ENCODE peak calls at places on chromosomes 1 and 21, in five cellular contexts. H is gastrocnemius medialis, O is psoas muscle, X is right lobe of liver, T is SK-N-MC. Q is an unnamed sample.
A peak's percentile ranks its signal among the peaks of the same experiment; 100 is the strongest.

GRCh38 chr1:219741011-219741859 is 128.3 kb upstream of the ZC3H11B start:
- DNase-seq in H (no peak), O (no peak), X (no peak), T (no peak), Q (no peak)

GRCh38 chr1:19811206-19811851 is 3.8 kb downstream of the RNF186 start:
- DNase-seq in H (no peak), O (peak; percentile 43), X (peak; percentile 74), T (no peak), Q (no peak)

GRCh38 chr1:44590475-44590874 is 83.8 kb downstream of the TMEM53 start:
- DNase-seq in H (no peak), O (no peak), X (peak; percentile 9), T (no peak), Q (no peak)

GRCh38 chr1:160827418-160827817 is 31.4 kb downstream of the LY9 start:
- DNase-seq in H (no peak), O (no peak), X (no peak), T (no peak), Q (peak; percentile 24)

GRCh38 chr1:234957330-234958065 is 171.1 kb downstream of the TOMM20 start:
- DNase-seq in H (no peak), O (no peak), X (peak; percentile 86), T (no peak), Q (no peak)

GRCh38 chr21:38208118-38208517 is 48.7 kb upstream of the KCNJ15 start:
- DNase-seq in H (no peak), O (no peak), X (no peak), T (no peak), Q (no peak)

GRCh38 chr1:17958704-17959103 is 148.9 kb upstream of the IGSF21 start:
- DNase-seq in H (no peak), O (no peak), X (no peak), T (no peak), Q (no peak)

GRCh38 chr1:60891315-60891714 is 191.0 kb upstream of the NFIA start:
- DNase-seq in H (no peak), O (no peak), X (no peak), T (no peak), Q (no peak)

GRCh38 chr1:11845641-11846335 is 1.8 kb downstream of the NPPA start:
- DNase-seq in H (no peak), O (no peak), X (no peak), T (no peak), Q (no peak)

GRCh38 chr21:42992943-42993712 is 18.8 kb downstream of the PKNOX1 start:
- DNase-seq in H (no peak), O (no peak), X (no peak), T (no peak), Q (no peak)

GRCh38 chr1:62508187-62508758 is 71.4 kb downstream of the USP1 start:
- DNase-seq in H (no peak), O (no peak), X (no peak), T (peak; percentile 56), Q (no peak)

GRCh38 chr1:57461405-57461804 is 37.5 kb upstream of the DAB1 start:
- DNase-seq in H (no peak), O (no peak), X (no peak), T (no peak), Q (no peak)

GRCh38 chr1:89810302-89810701 is 10.5 kb upstream of the LRRC8D start:
- DNase-seq in H (no peak), O (no peak), X (no peak), T (no peak), Q (no peak)

GRCh38 chr1:98700228-98700627 is 38.7 kb downstream of the SNX7 start:
- DNase-seq in H (no peak), O (no peak), X (no peak), T (no peak), Q (no peak)

GRCh38 chr1:234114648-234115307 is 210.3 kb downstream of the SLC35F3 start:
- DNase-seq in H (no peak), O (no peak), X (no peak), T (peak; percentile 58), Q (no peak)

GRCh38 chr1:64150266-64150665 is 53.2 kb upstream of the UBE2U start:
- DNase-seq in H (no peak), O (no peak), X (no peak), T (no peak), Q (no peak)

GRCh38 chr1:14945132-14946010 is 208.2 kb upstream of the TMEM51 start:
- DNase-seq in H (no peak), O (peak; percentile 60), X (no peak), T (no peak), Q (no peak)

GRCh38 chr1:40620150-40620549 is 45.3 kb downstream of the RIMS3 start:
- DNase-seq in H (no peak), O (no peak), X (no peak), T (no peak), Q (no peak)

GRCh38 chr1:26529655-26530539 is at the start of gene RPS6KA1:
- DNase-seq in H (peak; percentile 20), O (peak; percentile 47), X (peak; percentile 77), T (no peak), Q (no peak)

GRCh38 chr1:35924838-35925237 is 6.1 kb upstream of the AGO3 start:
- DNase-seq in H (no peak), O (no peak), X (no peak), T (no peak), Q (no peak)

GRCh38 chr1:96978867-96979266 is 257.3 kb downstream of the PTBP2 start:
- DNase-seq in H (no peak), O (no peak), X (no peak), T (no peak), Q (no peak)

GRCh38 chr1:94672934-94673333 is 131.4 kb upstream of the F3 start:
- DNase-seq in H (no peak), O (no peak), X (no peak), T (no peak), Q (no peak)

GRCh38 chr1:5950201-5950895 is 41.9 kb downstream of the NPHP4 start:
- DNase-seq in H (no peak), O (peak; percentile 1), X (no peak), T (no peak), Q (peak; percentile 11)

GRCh38 chr1:81155131-81155530 is 645.6 kb upstream of the ADGRL2 start:
- DNase-seq in H (no peak), O (no peak), X (no peak), T (no peak), Q (no peak)

GRCh38 chr1:54543729-54544496 is 4.1 kb upstream of the ACOT11 start:
- DNase-seq in H (no peak), O (no peak), X (no peak), T (no peak), Q (no peak)

GRCh38 chr21:41671859-41672542 is 94.9 kb downstream of the RIPK4 start:
- DNase-seq in H (no peak), O (no peak), X (no peak), T (no peak), Q (peak; percentile 49)

GRCh38 chr1:26277719-26278118 is 2.2 kb upstream of the SH3BGRL3 start:
- DNase-seq in H (no peak), O (no peak), X (no peak), T (no peak), Q (no peak)

GRCh38 chr1:112460672-112461071 is 48.1 kb upstream of the WNT2B start:
- DNase-seq in H (no peak), O (no peak), X (no peak), T (peak; percentile 12), Q (no peak)

GRCh38 chr1:157112186-157112867 is 12.7 kb upstream of the ETV3L start:
- DNase-seq in H (no peak), O (no peak), X (no peak), T (no peak), Q (no peak)

GRCh38 chr1:93629101-93630059 is 52.3 kb downstream of the BCAR3 start:
- DNase-seq in H (peak; percentile 55), O (no peak), X (no peak), T (peak; percentile 58), Q (no peak)

GRCh38 chr21:44792653-44793052 is 9.0 kb downstream of the UBE2G2 start:
- DNase-seq in H (no peak), O (no peak), X (no peak), T (no peak), Q (no peak)
- H3K36me3 ChIP-seq in H (no peaks in the 10 kb centered on the region), O (peaks cover 27% of the 10 kb centered on the region), X (no peaks in the 10 kb centered on the region), T (peaks cover 82% of the 10 kb centered on the region), Q (no peaks in the 10 kb centered on the region)

DNA sequence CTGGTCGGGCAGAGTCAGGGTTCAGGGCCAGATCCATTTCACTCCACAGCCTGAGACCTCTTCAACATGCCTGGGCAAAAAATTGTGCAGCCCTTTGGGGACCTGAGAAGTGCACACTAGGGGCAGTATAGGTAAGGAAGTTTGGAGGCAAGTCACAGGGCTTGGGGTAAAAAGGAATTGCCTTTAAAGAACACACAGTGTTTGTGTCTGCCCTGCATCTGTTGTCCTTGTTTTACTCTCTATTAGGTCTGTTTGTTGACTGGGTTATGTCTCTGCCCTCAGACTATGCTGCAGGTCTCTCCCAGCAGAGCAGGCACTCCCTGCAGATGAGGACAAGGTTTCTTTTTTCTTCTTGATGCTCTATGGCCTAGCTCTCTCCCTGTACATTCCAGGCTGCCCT is 22.0 kb downstream of the LDLRAD2 start:
- DNase-seq in H (no peak), O (no peak), X (no peak), T (no peak), Q (no peak)
- H3K36me3 ChIP-seq in H (peaks cover 94% of the 10 kb centered on the region), O (peaks cover 99% of the 10 kb centered on the region), X (no peaks in the 10 kb centered on the region), T (no peaks in the 10 kb centered on the region), Q (peaks cover 100% of the 10 kb centered on the region)

DNA sequence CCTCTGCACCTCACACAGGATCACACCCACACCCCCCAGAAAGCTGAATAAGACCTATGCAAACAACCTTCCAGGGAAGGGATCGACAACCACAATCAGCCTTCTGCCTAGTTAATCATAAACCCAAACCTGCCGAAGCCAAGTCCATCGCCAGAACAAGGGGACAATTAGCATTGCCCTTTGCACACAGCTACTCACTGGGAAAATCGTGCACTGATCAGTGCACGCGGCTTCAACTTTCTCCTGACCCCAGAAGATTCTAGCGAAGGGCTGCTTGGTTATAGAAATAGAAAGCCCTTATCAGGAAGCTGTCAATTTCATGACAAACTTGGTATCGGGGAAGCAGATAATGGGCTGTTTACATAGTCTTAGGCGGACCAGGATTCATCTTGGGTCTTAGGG is 29.5 kb downstream of the RUNX1 start:
- DNase-seq in H (no peak), O (no peak), X (no peak), T (no peak), Q (no peak)
- H3K36me3 ChIP-seq in H (no peaks in the 10 kb centered on the region), O (peaks cover 55% of the 10 kb centered on the region), X (no peaks in the 10 kb centered on the region), T (no peaks in the 10 kb centered on the region), Q (no peaks in the 10 kb centered on the region)

DNA sequence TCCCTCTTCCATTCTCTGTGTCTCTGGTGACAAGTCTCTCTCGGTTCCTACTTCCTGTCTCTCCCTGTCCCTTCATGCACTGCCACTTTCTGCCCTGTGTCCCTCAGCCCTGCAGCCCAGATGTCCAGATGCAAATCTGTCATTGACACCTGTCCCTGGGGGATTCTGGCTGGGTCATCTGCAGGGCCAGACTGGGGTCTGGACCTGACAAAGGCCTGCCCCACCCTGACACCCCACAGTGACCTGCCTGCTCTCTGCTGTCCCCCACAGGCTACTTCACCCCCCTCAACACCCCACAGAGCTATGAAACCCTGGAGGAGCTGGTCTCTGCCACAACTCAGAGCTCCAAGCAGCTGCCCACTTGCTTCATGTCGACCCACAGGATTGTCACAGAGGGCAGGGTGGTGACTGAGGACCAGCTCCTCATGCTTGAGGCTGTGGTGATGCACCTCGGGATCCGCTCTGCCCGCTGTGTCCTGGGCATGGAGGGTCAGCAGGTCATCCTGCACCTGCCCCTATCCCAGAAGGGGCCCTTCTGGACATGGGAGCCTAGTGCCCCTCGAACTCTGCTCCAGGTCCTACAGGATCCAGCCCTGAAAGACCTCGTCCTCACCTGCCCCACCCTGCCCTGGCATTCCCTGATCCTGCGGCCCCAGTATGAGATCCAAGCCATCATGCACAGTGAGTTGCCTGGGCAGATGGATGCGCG is 7.2 kb downstream of the THEMIS2 start:
- DNase-seq in H (no peak), O (no peak), X (peak; percentile 40), T (no peak), Q (no peak)
- H3K36me3 ChIP-seq in H (no peaks in the 10 kb centered on the region), O (no peaks in the 10 kb centered on the region), X (no peaks in the 10 kb centered on the region), T (no peaks in the 10 kb centered on the region), Q (no peaks in the 10 kb centered on the region)

Q was measured in tibial artery.